ENCODE peak calls at places on chromosomes 4 and X, in four cellular contexts. J, Z, Q and P are unnamed samples.

GRCh38 chrX:2577844-2578444 is 77.2 kb upstream of the DHRSX start:
- DNase-seq in J (no peak), Z (no peak), Q (no peak), P (no peak)

GRCh38 chr4:152997771-152998487 is 61.8 kb downstream of the FHDC1 start:
- DNase-seq in J (peak; percentile 7), Z (no peak), Q (no peak), P (no peak)

GRCh38 chrX:142854970-142855369 is 170.8 kb upstream of the SPANXN4 start:
- DNase-seq in Z (no peak), Q (no peak), J (no peak), P (no peak)

GRCh38 chr4:137376312-137376711 is 156.0 kb downstream of the PCDH18 start:
- DNase-seq in J (no peak), Q (no peak), Z (no peak), P (no peak)

GRCh38 chrX:70762285-70762684 is 146.2 kb downstream of the TEX11 start:
- DNase-seq in Q (no peak), Z (no peak), J (no peak), P (no peak)

GRCh38 chr4:173935622-173936405 is 347.7 kb downstream of the FBXO8 start:
- DNase-seq in Q (no peak), Z (no peak), J (peak; percentile 72), P (no peak)

GRCh38 chrX:115344885-115345653 is 55.6 kb downstream of the LUZP4 start:
- DNase-seq in Q (no peak), J (peak; percentile 95), Z (no peak), P (no peak)

GRCh38 chr4:82776925-82777542 is 21.6 kb downstream of the SCD5 start:
- DNase-seq in Z (no peak), J (peak; percentile 89), Q (no peak), P (no peak)

GRCh38 chr4:83890231-83890630 is 354.3 kb downstream of the GPAT3 start:
- DNase-seq in Z (no peak), Q (no peak), J (peak; percentile 57), P (no peak)

GRCh38 chr4:69098470-69098869 is 2.2 kb downstream of the UGT2B7 start:
- DNase-seq in Z (no peak), Q (no peak), J (no peak), P (no peak)

GRCh38 chr4:180455226-180455625 is 1788.0 kb upstream of the TENM3 start:
- DNase-seq in J (no peak), Q (no peak), Z (no peak), P (no peak)

GRCh38 chrX:53435997-53436396 is 1.8 kb upstream of the HSD17B10 start:
- DNase-seq in Z (peak; percentile 73), J (peak; percentile 67), Q (peak; percentile 53), P (peak; percentile 9)

GRCh38 chr4:13917010-13917409 is 289.5 kb upstream of the BOD1L1 start:
- DNase-seq in J (peak; percentile 61), Q (no peak), Z (no peak), P (no peak)

GRCh38 chr4:3177905-3178304 is 71.1 kb upstream of the MSANTD1 start:
- DNase-seq in J (no peak), Q (no peak), Z (no peak), P (no peak)

GRCh38 chr4:75180790-75181776 is 248.2 kb downstream of the PARM1 start:
- DNase-seq in Q (no peak), Z (no peak), J (no peak), P (peak; percentile 48)

GRCh38 chr4:38273369-38273768 is 313.2 kb downstream of the PTTG2 start:
- DNase-seq in Z (no peak), J (no peak), Q (no peak), P (no peak)

GRCh38 chr4:101065935-101066485 is 281.3 kb downstream of the PPP3CA start:
- DNase-seq in J (no peak), Q (no peak), Z (no peak), P (no peak)

GRCh38 chrX:149453030-149453429 is 52.1 kb downstream of the IDS start:
- DNase-seq in Z (no peak), J (peak; percentile 17), Q (no peak), P (no peak)

GRCh38 chrX:112631892-112632291 is 47.8 kb downstream of the LHFPL1 start:
- DNase-seq in J (no peak), Q (no peak), Z (no peak), P (no peak)

GRCh38 chr4:146500216-146500615 is 21.5 kb downstream of the SLC10A7 start:
- DNase-seq in Q (no peak), J (no peak), Z (no peak), P (no peak)

GRCh38 chr4:73589261-73589847 is 30.9 kb downstream of the RASSF6 start:
- DNase-seq in Z (no peak), Q (no peak), J (peak; percentile 85), P (peak; percentile 59)

GRCh38 chr4:111234939-111235338 is 612.1 kb upstream of the PITX2 start:
- DNase-seq in J (no peak), Z (no peak), Q (no peak), P (no peak)

GRCh38 chr4:10590896-10591295 is 93.7 kb downstream of the CLNK start:
- DNase-seq in Q (no peak), Z (no peak), J (peak; percentile 82), P (no peak)

DNA sequence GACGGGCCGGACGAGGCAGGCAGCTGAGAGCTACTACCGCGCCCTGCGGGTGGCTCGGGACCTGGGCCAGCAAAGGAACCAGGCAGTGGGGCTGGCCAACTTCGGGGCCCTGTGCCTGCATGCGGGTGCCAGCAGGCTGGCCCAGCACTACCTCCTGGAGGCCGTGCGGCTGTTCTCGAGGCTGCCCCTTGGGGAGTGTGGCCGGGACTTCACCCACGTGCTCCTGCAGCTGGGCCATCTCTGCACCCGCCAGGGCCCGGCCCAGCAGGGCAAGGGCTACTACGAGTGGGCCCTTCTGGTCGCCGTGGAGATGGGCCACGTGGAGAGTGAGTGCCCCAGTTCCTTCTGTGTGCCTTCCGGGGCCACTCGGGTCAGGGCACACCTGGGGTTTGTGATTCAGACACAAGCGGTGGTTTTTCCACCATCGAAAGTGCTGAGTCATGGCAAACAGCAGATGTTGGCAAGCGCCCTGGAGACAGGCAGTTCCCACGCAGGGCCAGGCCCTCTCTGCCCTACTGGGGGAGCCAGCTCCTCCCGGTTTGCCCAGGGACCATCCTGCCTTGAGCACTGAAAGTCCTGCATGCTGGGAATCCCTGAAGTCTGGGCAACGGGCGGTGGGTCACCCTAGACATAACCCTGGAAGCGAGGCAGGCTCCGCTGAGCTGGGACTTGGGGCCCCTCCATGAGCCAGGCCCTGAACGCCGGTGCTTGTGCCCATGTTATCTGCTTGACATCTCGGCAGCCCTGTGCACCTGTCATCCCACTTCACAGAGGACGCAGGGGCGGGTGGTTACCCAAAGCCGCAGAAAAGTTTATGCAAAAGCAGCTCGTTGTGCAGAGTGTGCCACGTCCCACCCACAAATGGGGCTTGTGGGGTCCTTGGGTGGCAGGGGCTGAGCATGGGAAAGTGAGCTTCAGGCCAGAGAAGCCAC is 29.5 kb downstream of the SH3TC1 start:
- DNase-seq in Z (peak; percentile 58), J (peak; percentile 86), Q (no peak), P (peak; percentile 76)
- TF ChIP-seq CHD1 in Z (no peak), J (no peak), Q (no peak), P (no peak)

DNA sequence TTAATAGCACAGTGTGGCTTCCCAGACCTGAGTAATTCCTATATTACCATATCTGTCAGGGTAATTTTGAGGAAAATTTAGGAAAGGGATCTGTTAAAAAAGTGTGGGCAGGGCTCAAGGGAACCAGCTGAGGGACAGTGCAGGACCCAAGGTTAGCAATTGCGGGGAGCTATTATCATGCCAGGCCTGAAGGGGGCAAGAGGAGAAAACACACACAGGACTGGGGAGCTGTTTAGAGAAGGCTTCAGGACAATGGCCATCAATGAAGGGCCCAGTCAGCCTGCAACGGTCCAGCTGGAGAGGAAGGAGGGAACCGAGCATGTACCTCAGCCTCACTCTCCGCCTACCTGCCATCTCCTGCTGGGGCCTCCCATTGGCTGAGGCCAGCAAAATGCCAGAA is 19.0 kb upstream of the NHS start:
- DNase-seq in Q (no peak), Z (no peak), J (no peak), P (no peak)
- TF ChIP-seq CHD1 in Q (no peak), Z (no peak), J (no peak), P (no peak)

GRCh38 chr4:113080050-113080449 is 30.6 kb downstream of the ANK2 start:
- DNase-seq in Z (no peak), Q (no peak), J (peak; percentile 2), P (no peak)

GRCh38 chr4:113080624-113081023 is 31.2 kb downstream of the ANK2 start:
- DNase-seq in Q (no peak), Z (no peak), J (no peak), P (no peak)

GRCh38 chr4:113088050-113088449 is 38.6 kb downstream of the ANK2 start:
- DNase-seq in J (no peak), Q (no peak), Z (no peak), P (no peak)

GRCh38 chr4:113086172-113086695 is 36.8 kb downstream of the ANK2 start:
- DNase-seq in J (no peak), Q (no peak), Z (no peak), P (no peak)

DNA sequence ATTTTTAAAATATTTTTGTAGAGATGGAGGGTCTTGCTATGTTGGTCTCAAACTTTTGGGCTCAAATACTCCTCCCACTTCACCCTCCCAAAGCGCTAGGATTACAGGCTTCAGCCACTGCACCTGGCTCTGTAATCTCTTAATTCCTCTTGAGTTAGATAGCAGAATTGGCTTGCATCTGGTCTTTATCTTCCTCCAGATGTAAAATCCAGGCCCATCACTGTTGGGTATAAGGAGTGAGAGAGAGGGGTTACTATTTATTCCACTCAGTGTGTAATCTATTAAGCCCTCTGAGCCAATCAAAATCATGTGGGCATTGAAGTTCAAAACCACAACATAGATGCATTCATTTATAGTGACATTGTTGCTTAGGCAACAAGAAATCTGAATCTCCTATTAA is 33.9 kb downstream of the ANK2 start:
- DNase-seq in Z (no peak), Q (no peak), J (no peak), P (no peak)
- TF ChIP-seq CHD1 in Z (no peak), Q (no peak), J (no peak), P (no peak)

GRCh38 chrX:27307546-27307945 is 155.6 kb downstream of the PPP4R3C start:
- DNase-seq in Z (no peak), J (no peak), Q (no peak), P (no peak)
- TF ChIP-seq CHD1 in Z (no peak), J (no peak), Q (no peak), P (no peak)

DNA sequence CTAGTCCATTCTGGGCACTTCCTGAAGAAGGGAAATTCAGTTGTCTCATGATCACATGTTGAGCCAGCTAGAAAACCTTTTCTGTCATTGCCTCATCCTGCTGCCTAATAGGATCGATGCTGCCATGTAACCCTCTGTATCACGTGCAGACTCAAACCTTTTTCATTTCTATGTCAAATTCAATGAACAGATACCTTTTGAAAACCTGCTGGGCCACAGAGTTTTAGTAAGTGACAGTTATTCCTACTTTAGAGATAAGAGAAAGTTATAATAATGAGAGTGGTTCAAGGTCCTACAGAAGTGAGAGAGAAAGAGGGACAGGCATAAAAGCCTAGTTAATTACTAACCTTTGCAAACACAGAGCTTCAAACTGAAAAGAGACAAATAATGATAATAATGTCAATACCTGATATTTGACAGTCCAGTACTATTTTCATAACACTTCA is 46.0 kb downstream of the MAOA start:
- DNase-seq in Q (no peak), J (no peak), Z (no peak), P (no peak)
- TF ChIP-seq CHD1 in Q (no peak), J (no peak), Z (no peak), P (no peak)

GRCh38 chr4:189941005-189941450 is 356 bp downstream of the FRG1 start:
- DNase-seq in Z (peak; percentile 7), Q (no peak), J (no peak), P (no peak)
- TF ChIP-seq CHD1 in Z (no peak), Q (no peak), J (no peak), P (no peak)